ENCODE peak calls at places on chromosome 18, in four cellular contexts. E, X, F and L are unnamed samples.

GRCh38 chr18:12656671-12657047 is 1.2 kb downstream of the SPIRE1 start:
- DNase-seq in F (peak), E (peak), X (peak), L (no peak)

GRCh38 chr18:37483221-37483971 is 82.2 kb downstream of the CELF4 start:
- DNase-seq in F (peak), E (peak), X (no peak), L (no peak)

GRCh38 chr18:22691988-22692710 is 241.0 kb upstream of the RBBP8 start:
- DNase-seq in F (peak), E (peak), X (no peak), L (no peak)

GRCh38 chr18:13280066-13280795 is 61.7 kb downstream of the LDLRAD4 start:
- DNase-seq in F (no peak), E (no peak), X (no peak), L (no peak)

GRCh38 chr18:32200766-32201165 is 10.9 kb downstream of the MEP1B start:
- DNase-seq in F (peak), E (no peak), X (peak), L (peak)

GRCh38 chr18:5237083-5237722 is 40.1 kb upstream of the AKAIN1 start:
- DNase-seq in E (peak), X (no peak), F (peak), L (no peak)

GRCh38 chr18:63197246-63197791 is 122.2 kb downstream of the BCL2 start:
- DNase-seq in F (no peak), X (no peak), E (no peak), L (no peak)

GRCh38 chr18:6971823-6972478 is 145.6 kb downstream of the LAMA1 start:
- DNase-seq in E (no peak), X (no peak), F (no peak), L (no peak)

GRCh38 chr18:61888622-61889021 is 4.2 kb downstream of the RNF152 start:
- DNase-seq in X (no peak), F (no peak), E (no peak), L (no peak)

GRCh38 chr18:374735-375168 is 106.9 kb upstream of the THOC1 start:
- DNase-seq in E (no peak), F (peak), X (no peak), L (no peak)

GRCh38 chr18:21100141-21100540 is 11.5 kb downstream of the ROCK1 start:
- DNase-seq in F (peak), X (no peak), E (peak), L (no peak)

GRCh38 chr18:37294951-37295350 is 270.6 kb downstream of the CELF4 start:
- DNase-seq in F (no peak), E (no peak), X (no peak), L (peak)

GRCh38 chr18:22427797-22428549 is 10.3 kb upstream of the CTAGE1 start:
- DNase-seq in F (no peak), X (no peak), E (no peak), L (no peak)

GRCh38 chr18:65753520-65753919 is 2.7 kb downstream of the CDH7 start:
- DNase-seq in E (no peak), X (peak), F (peak), L (peak)

GRCh38 chr18:61199131-61199903 is 133.9 kb upstream of the CDH20 start:
- DNase-seq in F (peak), X (no peak), E (no peak), L (no peak)

GRCh38 chr18:62323483-62324354 is 1.4 kb upstream of the TNFRSF11A start:
- DNase-seq in E (no peak), F (no peak), X (no peak), L (no peak)

GRCh38 chr18:45416168-45416567 is 199.1 kb upstream of the SLC14A2 start:
- DNase-seq in E (no peak), F (no peak), X (peak), L (peak)

GRCh38 chr18:61618816-61619215 is 274.0 kb downstream of the RNF152 start:
- DNase-seq in F (no peak), X (no peak), E (no peak), L (no peak)

GRCh38 chr18:9102391-9103216 is at the start of gene NDUFV2:
- DNase-seq in X (peak), F (peak), E (peak), L (peak)

GRCh38 chr18:63505566-63506335 is 29.0 kb downstream of the SERPINB5 start:
- DNase-seq in E (peak), X (peak), F (peak), L (peak)

GRCh38 chr18:45008694-45009372 is 328.1 kb downstream of the SETBP1 start:
- DNase-seq in E (no peak), X (no peak), F (no peak), L (no peak)

GRCh38 chr18:75203456-75204261 is 5.3 kb downstream of the PTGR3 start:
- DNase-seq in E (peak), X (peak), F (peak), L (peak)

GRCh38 chr18:26309283-26309682 is 83.0 kb downstream of the TAF4B start:
- DNase-seq in E (peak), F (peak), X (no peak), L (no peak)

GRCh38 chr18:36325846-36326245 is 28.3 kb downstream of the FHOD3 start:
- DNase-seq in E (no peak), F (no peak), X (no peak), L (no peak)

GRCh38 chr18:46712406-46712805 is 44.4 kb downstream of the ST8SIA5 start:
- DNase-seq in F (peak), X (no peak), E (peak), L (no peak)

GRCh38 chr18:37720706-37721105 is 155.1 kb upstream of the CELF4 start:
- DNase-seq in F (no peak), X (no peak), E (no peak), L (no peak)

GRCh38 chr18:30858562-30858961 is 184.0 kb downstream of the DSC3 start:
- DNase-seq in E (no peak), X (no peak), F (no peak), L (no peak)

GRCh38 chr18:62066121-62066818 is 120.6 kb downstream of the PIGN start:
- DNase-seq in F (no peak), E (no peak), X (no peak), L (no peak)

GRCh38 chr18:37578886-37579513 is 13.4 kb upstream of the CELF4 start:
- DNase-seq in X (peak), E (peak), F (peak), L (no peak)

GRCh38 chr18:42052137-42052708 is 97.2 kb downstream of the PIK3C3 start:
- DNase-seq in X (peak), E (peak), F (peak), L (no peak)

GRCh38 chr18:45998244-45998643 is 31.1 kb upstream of the EPG5 start:
- DNase-seq in E (no peak), X (no peak), F (no peak), L (no peak)

GRCh38 chr18:76875390-76876330 is 53.3 kb downstream of the ZNF236 start:
- DNase-seq in E (peak), X (peak), F (peak), L (peak)
- H3K27ac ChIP-seq in E (no peak), X (no peak), F (no peak), L (no peak)

DNA sequence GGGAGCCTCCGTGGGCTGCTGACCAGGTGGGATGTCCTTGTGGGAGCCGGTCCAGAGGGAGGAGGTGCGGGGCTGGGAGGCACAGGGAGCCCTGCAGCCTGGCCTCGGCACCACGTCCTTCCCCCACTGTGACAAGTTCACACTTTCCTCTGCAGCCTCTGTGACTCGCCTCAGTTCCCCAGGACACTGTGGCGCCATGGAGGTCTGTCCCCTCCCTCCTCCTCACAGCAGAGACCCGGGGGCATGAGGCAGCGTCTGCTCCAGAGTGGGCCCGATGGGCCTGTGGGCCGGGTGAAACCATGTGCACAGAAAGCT is 27.3 kb upstream of the KCNG2 start:
- DNase-seq in X (no peak), F (no peak), E (no peak), L (no peak)
- H3K9ac ChIP-seq in X (no peak), F (no peak), E (no peak), L (no peak)

GRCh38 chr18:47895565-47896250 is 34.8 kb downstream of the SMAD2 start:
- DNase-seq in F (no peak), X (no peak), E (no peak), L (no peak)

GRCh38 chr18:47898055-47898454 is 32.4 kb downstream of the SMAD2 start:
- DNase-seq in F (no peak), X (no peak), E (no peak), L (no peak)

GRCh38 chr18:47901624-47902362 is 28.7 kb downstream of the SMAD2 start:
- DNase-seq in E (no peak), F (no peak), X (no peak), L (no peak)

GRCh38 chr18:47898696-47899095 is 31.8 kb downstream of the SMAD2 start:
- DNase-seq in E (no peak), X (no peak), F (no peak), L (no peak)

DNA sequence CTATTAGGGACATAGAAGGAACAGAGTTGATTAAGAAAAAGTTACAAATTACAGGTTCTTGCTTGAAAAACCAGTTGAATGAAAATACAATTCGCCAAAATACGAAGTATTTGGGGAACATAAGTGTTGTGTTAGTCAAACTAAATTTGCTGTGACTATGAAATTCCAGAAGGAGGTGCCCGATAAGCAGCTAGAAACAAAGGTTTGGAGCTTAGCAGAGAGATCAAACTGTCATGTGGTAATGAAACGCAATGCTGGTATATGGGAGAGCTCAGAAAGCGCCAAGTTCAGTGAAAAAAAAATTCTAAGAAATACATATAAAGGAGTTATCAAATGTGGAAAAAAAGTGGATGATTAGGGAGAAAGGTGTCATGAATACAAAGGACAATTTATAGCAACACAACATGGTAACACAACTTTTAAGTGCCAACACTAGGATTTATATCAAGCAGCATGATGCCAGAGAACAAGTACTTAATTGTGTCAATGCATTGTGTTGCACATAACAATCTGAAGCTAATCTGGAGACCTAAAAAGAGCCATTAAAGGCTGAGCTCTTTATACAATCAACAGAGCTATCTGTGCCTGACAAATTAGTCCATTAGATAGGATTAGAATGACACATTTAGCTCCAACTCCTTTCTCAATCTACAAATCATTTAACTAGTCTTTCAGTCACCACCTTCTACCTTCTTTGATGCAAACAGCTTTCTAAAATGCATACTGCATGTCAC is 31.2 kb downstream of the SMAD2 start:
- DNase-seq in F (no peak), X (no peak), E (peak), L (no peak)
- H3K4me3 ChIP-seq in F (no peak), X (no peak), E (no peak), L (no peak)

DNA sequence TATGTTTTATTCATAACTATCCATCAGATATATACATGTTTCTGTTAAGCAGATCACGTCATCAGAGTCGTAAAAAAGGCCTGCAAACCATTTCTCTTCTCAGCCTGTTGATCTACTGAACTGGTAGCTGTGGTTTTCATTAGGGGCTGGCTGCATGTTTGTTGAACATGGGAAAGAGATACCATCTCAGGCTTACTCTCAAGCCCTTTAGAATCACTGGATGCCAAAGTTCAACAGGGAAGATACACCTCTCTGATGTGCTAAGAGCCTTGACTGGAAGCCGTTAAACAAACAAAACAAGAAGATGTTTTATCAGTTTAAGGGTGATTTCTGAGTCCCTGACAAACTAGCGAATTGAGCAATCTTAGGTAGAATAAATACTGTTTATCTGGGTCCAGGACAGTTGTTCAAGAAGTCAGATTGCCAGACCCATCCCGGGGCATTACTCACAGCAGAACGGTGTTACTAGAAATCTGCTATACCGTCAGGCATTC is 94.5 kb upstream of the LMAN1 start:
- DNase-seq in E (no peak), F (no peak), X (peak), L (no peak)
- H3K27ac ChIP-seq in E (no peak), F (no peak), X (no peak), L (no peak)

GRCh38 chr18:23851470-23852002 is 162.3 kb downstream of the LAMA3 start:
- DNase-seq in F (no peak), E (no peak), X (no peak), L (no peak)
- H3K9ac ChIP-seq in F (no peak), E (no peak), X (no peak), L (no peak)

DNA sequence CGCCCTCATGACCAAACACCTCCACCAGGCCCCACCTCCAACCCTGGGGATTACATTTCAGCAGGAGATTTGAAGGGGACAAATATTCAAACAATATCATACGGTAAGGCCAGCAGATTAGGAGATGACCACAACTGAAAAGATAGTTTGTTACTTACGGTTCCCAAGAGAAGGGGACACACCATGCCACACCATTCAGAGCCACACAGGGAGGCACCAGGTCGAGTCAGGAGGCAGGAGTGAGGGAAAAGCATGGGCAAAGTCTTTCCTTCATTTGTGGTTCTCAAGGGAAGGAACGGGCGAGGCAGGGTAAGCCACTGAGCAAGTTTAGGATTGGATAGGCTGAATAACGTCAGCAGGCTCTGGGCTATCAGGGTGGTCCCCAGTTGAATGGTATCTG is 57.4 kb downstream of the FECH start:
- DNase-seq in E (no peak), F (no peak), X (no peak), L (no peak)
- H3K4me3 ChIP-seq in E (no peak), F (no peak), X (no peak), L (no peak)

GRCh38 chr18:70577023-70577420 is 288.2 kb downstream of the SOCS6 start:
- DNase-seq in E (no peak), X (no peak), F (no peak), L (no peak)
- H3K27ac ChIP-seq in E (no peak), X (no peak), F (no peak), L (no peak)